ENCODE peak calls at places on chromosomes 4 and X, in four cellular contexts. A, C, F and X are unnamed samples.
A peak's percentile ranks its signal among the peaks of the same experiment; 100 is the strongest.

GRCh38 chr4:26576171-26576829 is 7.6 kb upstream of the TBC1D19 start:
- DNase-seq in A (no peak), C (no peak), F (no peak), X (no peak)

GRCh38 chrX:122579036-122579435 is 605.0 kb upstream of the GRIA3 start:
- DNase-seq in A (no peak), C (no peak), F (no peak), X (no peak)

GRCh38 chr4:188623314-188623854 is 484.1 kb downstream of the TRIML1 start:
- DNase-seq in A (no peak), C (no peak), F (no peak), X (no peak)

GRCh38 chr4:153486281-153487151 is 20.4 kb downstream of the TMEM131L start:
- DNase-seq in A (peak; percentile 15), C (no peak), F (no peak), X (no peak)

GRCh38 chr4:31518796-31519250 is 798.7 kb downstream of the PCDH7 start:
- DNase-seq in A (no peak), C (no peak), F (no peak), X (no peak)

GRCh38 chr4:15888515-15888914 is 50.0 kb downstream of the FGFBP1 start:
- DNase-seq in A (no peak), C (no peak), F (no peak), X (no peak)

GRCh38 chrX:103356897-103357296 is 591 bp downstream of the TCEAL9 start:
- DNase-seq in A (no peak), C (no peak), F (no peak), X (no peak)

GRCh38 chr4:85419103-85419502 is 55.8 kb upstream of the ARHGAP24 start:
- DNase-seq in A (no peak), C (no peak), F (no peak), X (no peak)

GRCh38 chr4:71188197-71188625 is 150.6 kb upstream of the SLC4A4 start:
- DNase-seq in A (no peak), C (no peak), F (no peak), X (no peak)

GRCh38 chr4:21991050-21991449 is 42.5 kb upstream of the KCNIP4 start:
- DNase-seq in A (no peak), C (no peak), F (no peak), X (no peak)

GRCh38 chr4:44479731-44480130 is 31.1 kb upstream of the KCTD8 start:
- DNase-seq in A (no peak), C (no peak), F (no peak), X (no peak)

GRCh38 chr4:147198411-147199051 is 252.9 kb upstream of the TTC29 start:
- DNase-seq in A (no peak), C (no peak), F (no peak), X (no peak)

GRCh38 chrX:19640063-19640462 is 124.8 kb upstream of the MAP3K15 start:
- DNase-seq in A (no peak), C (no peak), F (no peak), X (no peak)

GRCh38 chr4:116598155-116598979 is 487.0 kb downstream of the TRAM1L1 start:
- DNase-seq in A (no peak), C (no peak), F (no peak), X (no peak)

GRCh38 chr4:92305148-92305877 is 1.5 kb downstream of the GRID2 start:
- DNase-seq in A (no peak), C (no peak), F (no peak), X (peak; percentile 33)

GRCh38 chr4:170109586-170110289 is 20.0 kb upstream of the AADAT start:
- DNase-seq in A (no peak), C (no peak), F (no peak), X (no peak)

GRCh38 chr4:100306018-100306417 is 115.8 kb upstream of the DDIT4L start:
- DNase-seq in A (no peak), C (no peak), F (no peak), X (no peak)